ENCODE peak calls at places on chromosomes 4 and X, in six cellular contexts. I is GM03348, O is heart left ventricle, E is T follicular helper cell, N is RWPE1, D is endothelial cell. T is an unnamed sample.

GRCh38 chr4:185534850-185535761 is at the start of gene PDLIM3:
- DNase-seq in E (no peak), I (peak; percentile 67), N (peak; percentile 29), D (peak; percentile 40), O (peak; percentile 82), T (no peak)

GRCh38 chr4:168893807-168894206 is 116.2 kb downstream of the CBR4 start:
- DNase-seq in I (no peak), E (no peak), O (no peak), N (no peak), D (no peak), T (no peak)

GRCh38 chrX:685120-686032 is 54.8 kb downstream of the SHOX start:
- DNase-seq in D (no peak), O (no peak), N (no peak), E (no peak), I (no peak), T (no peak)

GRCh38 chrX:41333744-41333993 is 293 bp upstream of the DDX3X start:
- DNase-seq in O (no peak), N (peak; percentile 65), D (no peak), E (peak; percentile 75), I (no peak), T (no peak)

GRCh38 chr4:73707918-73708577 is 32.3 kb upstream of the CXCL8 start:
- DNase-seq in I (peak; percentile 48), O (peak; percentile 31), E (no peak), N (peak; percentile 55), D (no peak), T (no peak)

GRCh38 chr4:8558080-8558960 is 21.9 kb upstream of the GPR78 start:
- DNase-seq in I (peak; percentile 44), N (no peak), O (no peak), E (no peak), D (no peak), T (no peak)

GRCh38 chr4:172725581-172725980 is 443.0 kb upstream of the GALNT7 start:
- DNase-seq in E (no peak), O (no peak), N (no peak), D (no peak), I (no peak), T (no peak)

GRCh38 chr4:150855981-150856510 is 159.0 kb downstream of the LRBA start:
- DNase-seq in D (no peak), O (no peak), E (no peak), N (no peak), I (no peak), T (no peak)

GRCh38 chr4:145001635-145002034 is 96.4 kb downstream of the ANAPC10 start:
- DNase-seq in O (no peak), N (no peak), D (no peak), I (no peak), E (no peak), T (no peak)